ENCODE peak calls at places on chromosomes 4 and X, in five cellular contexts. One of them, this sample, is unnamed.

GRCh38 chrX:115147220-115147619 is 42.0 kb upstream of the RBMXL3 start:
- DNase-seq in mucosa of descending colon: no peak
- DNase-seq in uterus: no peak
- DNase-seq in spleen: no peak
- DNase-seq in lower leg skin: no peak
- DNase-seq in this sample: no peak

GRCh38 chr4:86775061-86775460 is 74.1 kb downstream of the SLC10A6 start:
- DNase-seq in mucosa of descending colon: no peak
- DNase-seq in uterus: no peak
- DNase-seq in spleen: no peak
- DNase-seq in lower leg skin: no peak
- DNase-seq in this sample: no peak

GRCh38 chrX:40433160-40433559 is 147.6 kb upstream of the ATP6AP2 start:
- DNase-seq in mucosa of descending colon: no peak
- DNase-seq in uterus: no peak
- DNase-seq in spleen: no peak
- DNase-seq in lower leg skin: peak; percentile 45
- DNase-seq in this sample: no peak

GRCh38 chrX:13899607-13900006 is 82.7 kb upstream of the GPM6B start:
- DNase-seq in mucosa of descending colon: no peak
- DNase-seq in uterus: peak; percentile 31
- DNase-seq in spleen: no peak
- DNase-seq in lower leg skin: no peak
- DNase-seq in this sample: no peak

GRCh38 chrX:103571726-103572125 is 13.6 kb upstream of the TCEAL4 start:
- DNase-seq in mucosa of descending colon: no peak
- DNase-seq in uterus: no peak
- DNase-seq in spleen: no peak
- DNase-seq in lower leg skin: no peak
- DNase-seq in this sample: no peak

GRCh38 chr4:98663226-98664006 is 5.0 kb upstream of the TSPAN5 start:
- DNase-seq in mucosa of descending colon: no peak
- DNase-seq in uterus: no peak
- DNase-seq in spleen: peak; percentile 82
- DNase-seq in lower leg skin: no peak
- DNase-seq in this sample: no peak

GRCh38 chr4:22216278-22216677 is 267.7 kb upstream of the KCNIP4 start:
- DNase-seq in mucosa of descending colon: no peak
- DNase-seq in uterus: no peak
- DNase-seq in spleen: no peak
- DNase-seq in lower leg skin: no peak
- DNase-seq in this sample: no peak

GRCh38 chr4:24382381-24382780 is 202.0 kb downstream of the DHX15 start:
- DNase-seq in mucosa of descending colon: no peak
- DNase-seq in uterus: no peak
- DNase-seq in spleen: no peak
- DNase-seq in lower leg skin: no peak
- DNase-seq in this sample: no peak

GRCh38 chrX:117376460-117376859 is 740.1 kb downstream of the KLHL13 start:
- DNase-seq in mucosa of descending colon: no peak
- DNase-seq in uterus: no peak
- DNase-seq in spleen: no peak
- DNase-seq in lower leg skin: no peak
- DNase-seq in this sample: no peak

GRCh38 chr4:24352112-24352511 is 232.2 kb downstream of the DHX15 start:
- DNase-seq in mucosa of descending colon: no peak
- DNase-seq in uterus: no peak
- DNase-seq in spleen: no peak
- DNase-seq in lower leg skin: no peak
- DNase-seq in this sample: no peak

GRCh38 chrX:69079278-69079677 is 86.0 kb downstream of the PJA1 start:
- DNase-seq in mucosa of descending colon: no peak
- DNase-seq in uterus: no peak
- DNase-seq in spleen: no peak
- DNase-seq in lower leg skin: no peak
- DNase-seq in this sample: no peak

GRCh38 chr4:145069361-145069760 is 28.6 kb downstream of the ANAPC10 start:
- DNase-seq in mucosa of descending colon: no peak
- DNase-seq in uterus: no peak
- DNase-seq in spleen: no peak
- DNase-seq in lower leg skin: no peak
- DNase-seq in this sample: no peak

GRCh38 chr4:127311924-127312323 is 320.8 kb upstream of the INTU start:
- DNase-seq in mucosa of descending colon: no peak
- DNase-seq in uterus: no peak
- DNase-seq in spleen: no peak
- DNase-seq in lower leg skin: no peak
- DNase-seq in this sample: no peak

GRCh38 chr4:127307996-127308395 is 324.8 kb upstream of the INTU start:
- DNase-seq in mucosa of descending colon: no peak
- DNase-seq in uterus: no peak
- DNase-seq in spleen: no peak
- DNase-seq in lower leg skin: no peak
- DNase-seq in this sample: no peak

GRCh38 chr4:127309360-127310095 is 323.2 kb upstream of the INTU start:
- DNase-seq in mucosa of descending colon: no peak
- DNase-seq in uterus: no peak
- DNase-seq in spleen: no peak
- DNase-seq in lower leg skin: no peak
- DNase-seq in this sample: no peak

GRCh38 chr4:127313767-127314166 is 319.0 kb upstream of the INTU start:
- DNase-seq in mucosa of descending colon: no peak
- DNase-seq in uterus: no peak
- DNase-seq in spleen: no peak
- DNase-seq in lower leg skin: no peak
- DNase-seq in this sample: no peak

DNA sequence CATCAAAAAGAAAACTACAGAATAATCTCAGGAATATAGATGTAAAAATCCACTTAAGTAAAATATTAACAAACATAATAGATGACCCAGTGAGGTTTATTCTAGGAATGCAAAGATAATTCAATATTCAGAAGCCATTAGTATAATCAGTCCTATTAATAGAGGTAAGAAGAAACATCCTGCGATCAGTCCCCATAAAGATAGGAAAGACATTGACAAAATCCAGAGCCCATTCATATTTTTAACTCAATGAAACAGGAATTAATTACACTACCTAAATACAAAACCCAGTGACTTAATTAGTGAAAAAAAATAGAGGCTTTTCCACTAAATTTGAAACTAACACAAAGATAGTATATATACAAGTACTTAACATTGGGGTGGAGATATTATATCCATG is 321.4 kb upstream of the INTU start:
- DNase-seq in mucosa of descending colon: no peak
- DNase-seq in uterus: no peak
- DNase-seq in spleen: no peak
- DNase-seq in lower leg skin: no peak
- DNase-seq in this sample: no peak
- TF ChIP-seq CTCF in mucosa of descending colon: no peak
- TF ChIP-seq CTCF in uterus: no peak
- TF ChIP-seq CTCF in spleen: no peak
- TF ChIP-seq CTCF in lower leg skin: no peak
- TF ChIP-seq CTCF in this sample: no peak

GRCh38 chr4:122917731-122918130 is 4.7 kb downstream of the NUDT6 start:
- DNase-seq in mucosa of descending colon: no peak
- DNase-seq in uterus: no peak
- DNase-seq in spleen: no peak
- DNase-seq in lower leg skin: no peak
- DNase-seq in this sample: no peak

GRCh38 chr4:122914938-122915337 is 7.5 kb downstream of the NUDT6 start:
- DNase-seq in mucosa of descending colon: no peak
- DNase-seq in uterus: no peak
- DNase-seq in spleen: no peak
- DNase-seq in lower leg skin: no peak
- DNase-seq in this sample: no peak

GRCh38 chr4:122911588-122911987 is 10.8 kb downstream of the NUDT6 start:
- DNase-seq in mucosa of descending colon: no peak
- DNase-seq in uterus: no peak
- DNase-seq in spleen: no peak
- DNase-seq in lower leg skin: no peak
- DNase-seq in this sample: no peak

GRCh38 chr4:122912810-122913575 is 9.4 kb downstream of the NUDT6 start:
- DNase-seq in mucosa of descending colon: no peak
- DNase-seq in uterus: no peak
- DNase-seq in spleen: no peak
- DNase-seq in lower leg skin: no peak
- DNase-seq in this sample: no peak

DNA sequence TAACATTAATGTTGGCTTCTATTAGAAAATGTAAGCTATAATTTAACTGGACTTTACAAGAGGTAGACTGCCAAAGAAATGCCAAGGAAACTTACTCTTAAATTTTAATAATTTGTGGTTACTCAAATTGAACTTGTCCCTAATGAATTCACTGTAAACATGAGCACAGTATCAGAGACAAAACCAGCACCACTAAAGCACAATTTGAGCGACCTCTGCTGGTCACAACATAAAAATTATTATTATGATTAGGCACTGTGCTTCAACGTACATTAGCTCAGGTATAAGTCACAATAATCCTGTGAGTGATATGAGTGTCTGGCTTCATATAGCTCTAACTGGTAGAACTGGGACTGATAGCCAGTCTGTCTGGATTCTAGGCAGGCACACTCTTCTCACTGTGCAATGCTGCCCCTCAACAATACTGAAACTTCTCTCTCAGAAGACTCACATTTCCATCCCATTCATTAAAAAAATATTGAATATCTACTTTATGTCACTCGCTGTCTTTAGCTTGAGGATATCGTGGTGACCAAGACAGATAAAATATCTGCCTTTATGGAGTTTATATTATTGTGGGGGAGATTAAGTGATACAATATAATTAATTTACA is 8.0 kb downstream of the NUDT6 start:
- DNase-seq in mucosa of descending colon: no peak
- DNase-seq in uterus: no peak
- DNase-seq in spleen: no peak
- DNase-seq in lower leg skin: no peak
- DNase-seq in this sample: no peak
- TF ChIP-seq CTCF in mucosa of descending colon: no peak
- TF ChIP-seq CTCF in uterus: no peak
- TF ChIP-seq CTCF in spleen: no peak
- TF ChIP-seq CTCF in lower leg skin: no peak
- TF ChIP-seq CTCF in this sample: no peak

GRCh38 chr4:93994175-93994994 is 165.8 kb downstream of the ATOH1 start:
- DNase-seq in mucosa of descending colon: no peak
- DNase-seq in uterus: no peak
- DNase-seq in spleen: no peak
- DNase-seq in lower leg skin: no peak
- DNase-seq in this sample: no peak
- TF ChIP-seq CTCF in mucosa of descending colon: no peak
- TF ChIP-seq CTCF in uterus: no peak
- TF ChIP-seq CTCF in spleen: no peak
- TF ChIP-seq CTCF in lower leg skin: no peak
- TF ChIP-seq CTCF in this sample: no peak

GRCh38 chr4:180925800-180926199 is 1317.4 kb upstream of the TENM3 start:
- DNase-seq in mucosa of descending colon: no peak
- DNase-seq in uterus: no peak
- DNase-seq in spleen: no peak
- DNase-seq in lower leg skin: no peak
- DNase-seq in this sample: no peak
- TF ChIP-seq CTCF in mucosa of descending colon: no peak
- TF ChIP-seq CTCF in uterus: no peak
- TF ChIP-seq CTCF in spleen: no peak
- TF ChIP-seq CTCF in lower leg skin: no peak
- TF ChIP-seq CTCF in this sample: no peak